ENCODE peak calls at places on chromosomes 16 and 17, in seven cellular contexts. One of them, this sample, is unnamed. For H3K4me1 and H3K9me3, the result is how much of the 10 kb centered on the place peaks cover.

GRCh38 chr17:49494937-49495841 is at the start of gene NGFR:
- DNase-seq in osteoblast: peak
- DNase-seq in hepatocyte: peak
- DNase-seq in right atrium auricular region: no peak
- DNase-seq in upper lobe of right lung: no peak
- DNase-seq in heart right ventricle: no peak
- DNase-seq in GM23248: peak
- DNase-seq in this sample: peak

GRCh38 chr16:80938035-80938927 is 68.4 kb downstream of the CMC2 start:
- DNase-seq in right atrium auricular region: peak
- DNase-seq in GM23248: peak
- DNase-seq in osteoblast: peak
- DNase-seq in hepatocyte: peak
- DNase-seq in heart right ventricle: peak
- DNase-seq in upper lobe of right lung: no peak
- DNase-seq in this sample: peak

GRCh38 chr16:57276596-57276995 is 7.9 kb downstream of the PLLP start:
- DNase-seq in right atrium auricular region: no peak
- DNase-seq in hepatocyte: no peak
- DNase-seq in osteoblast: no peak
- DNase-seq in heart right ventricle: no peak
- DNase-seq in upper lobe of right lung: no peak
- DNase-seq in GM23248: peak
- DNase-seq in this sample: peak

GRCh38 chr16:46632778-46633733 is 11.9 kb upstream of the SHCBP1 start:
- DNase-seq in heart right ventricle: no peak
- DNase-seq in right atrium auricular region: no peak
- DNase-seq in osteoblast: no peak
- DNase-seq in GM23248: no peak
- DNase-seq in hepatocyte: peak
- DNase-seq in upper lobe of right lung: no peak
- DNase-seq in this sample: no peak

GRCh38 chr16:30394603-30395154 is 541 bp upstream of the ZNF48 start:
- DNase-seq in hepatocyte: peak
- DNase-seq in upper lobe of right lung: no peak
- DNase-seq in osteoblast: peak
- DNase-seq in heart right ventricle: no peak
- DNase-seq in GM23248: peak
- DNase-seq in right atrium auricular region: peak
- DNase-seq in this sample: peak

GRCh38 chr16:58082381-58082780 is 46.8 kb downstream of the CFAP20 start:
- DNase-seq in heart right ventricle: no peak
- DNase-seq in upper lobe of right lung: no peak
- DNase-seq in GM23248: no peak
- DNase-seq in hepatocyte: no peak
- DNase-seq in osteoblast: no peak
- DNase-seq in right atrium auricular region: no peak
- DNase-seq in this sample: no peak

GRCh38 chr16:23953476-23953875 is 117.7 kb downstream of the PRKCB start:
- DNase-seq in upper lobe of right lung: no peak
- DNase-seq in right atrium auricular region: no peak
- DNase-seq in osteoblast: no peak
- DNase-seq in GM23248: no peak
- DNase-seq in hepatocyte: no peak
- DNase-seq in heart right ventricle: no peak
- DNase-seq in this sample: no peak

GRCh38 chr17:29149431-29150064 is 30.6 kb downstream of the MYO18A start:
- DNase-seq in GM23248: peak
- DNase-seq in hepatocyte: no peak
- DNase-seq in heart right ventricle: no peak
- DNase-seq in right atrium auricular region: no peak
- DNase-seq in osteoblast: peak
- DNase-seq in upper lobe of right lung: no peak
- DNase-seq in this sample: peak

GRCh38 chr16:89145406-89146161 is 26.0 kb upstream of the CDH15 start:
- DNase-seq in upper lobe of right lung: peak
- DNase-seq in GM23248: no peak
- DNase-seq in right atrium auricular region: no peak
- DNase-seq in osteoblast: peak
- DNase-seq in heart right ventricle: no peak
- DNase-seq in hepatocyte: no peak
- DNase-seq in this sample: peak

GRCh38 chr16:85750827-85751641 is at the start of gene C16orf74:
- DNase-seq in right atrium auricular region: no peak
- DNase-seq in upper lobe of right lung: peak
- DNase-seq in hepatocyte: peak
- DNase-seq in osteoblast: peak
- DNase-seq in heart right ventricle: no peak
- DNase-seq in GM23248: peak
- DNase-seq in this sample: peak

GRCh38 chr16:3458852-3459361 is 15.4 kb downstream of the NAA60 start:
- DNase-seq in hepatocyte: peak
- DNase-seq in osteoblast: peak
- DNase-seq in GM23248: peak
- DNase-seq in heart right ventricle: no peak
- DNase-seq in upper lobe of right lung: no peak
- DNase-seq in right atrium auricular region: no peak
- DNase-seq in this sample: no peak

GRCh38 chr17:42276609-42277341 is 584 bp upstream of the STAT5B start:
- DNase-seq in upper lobe of right lung: peak
- DNase-seq in GM23248: peak
- DNase-seq in right atrium auricular region: peak
- DNase-seq in osteoblast: peak
- DNase-seq in hepatocyte: peak
- DNase-seq in heart right ventricle: peak
- DNase-seq in this sample: peak

GRCh38 chr17:1865252-1866037 is 35.6 kb downstream of the RPA1 start:
- DNase-seq in right atrium auricular region: no peak
- DNase-seq in osteoblast: peak
- DNase-seq in hepatocyte: peak
- DNase-seq in GM23248: peak
- DNase-seq in upper lobe of right lung: no peak
- DNase-seq in heart right ventricle: peak
- DNase-seq in this sample: no peak

GRCh38 chr17:36652716-36653115 is 51.3 kb downstream of the MRM1 start:
- DNase-seq in upper lobe of right lung: no peak
- DNase-seq in hepatocyte: peak
- DNase-seq in GM23248: no peak
- DNase-seq in right atrium auricular region: no peak
- DNase-seq in heart right ventricle: no peak
- DNase-seq in osteoblast: no peak
- DNase-seq in this sample: no peak

GRCh38 chr17:57566724-57567123 is 178.4 kb downstream of the CCDC182 start:
- DNase-seq in upper lobe of right lung: no peak
- DNase-seq in GM23248: no peak
- DNase-seq in heart right ventricle: no peak
- DNase-seq in osteoblast: peak
- DNase-seq in hepatocyte: no peak
- DNase-seq in right atrium auricular region: no peak
- DNase-seq in this sample: no peak

GRCh38 chr17:46972346-46972745 is 6.7 kb downstream of the RPRML start:
- DNase-seq in right atrium auricular region: no peak
- DNase-seq in hepatocyte: no peak
- DNase-seq in upper lobe of right lung: no peak
- DNase-seq in osteoblast: no peak
- DNase-seq in heart right ventricle: no peak
- DNase-seq in GM23248: no peak
- DNase-seq in this sample: no peak

GRCh38 chr17:40283662-40284061 is 4.0 kb upstream of the CDC6 start:
- DNase-seq in heart right ventricle: no peak
- DNase-seq in upper lobe of right lung: no peak
- DNase-seq in osteoblast: peak
- DNase-seq in GM23248: peak
- DNase-seq in right atrium auricular region: no peak
- DNase-seq in hepatocyte: peak
- DNase-seq in this sample: no peak

GRCh38 chr17:7341842-7342241 is 5.5 kb downstream of the ACAP1 start:
- DNase-seq in hepatocyte: no peak
- DNase-seq in heart right ventricle: no peak
- DNase-seq in GM23248: no peak
- DNase-seq in upper lobe of right lung: no peak
- DNase-seq in osteoblast: no peak
- DNase-seq in right atrium auricular region: no peak
- DNase-seq in this sample: no peak

DNA sequence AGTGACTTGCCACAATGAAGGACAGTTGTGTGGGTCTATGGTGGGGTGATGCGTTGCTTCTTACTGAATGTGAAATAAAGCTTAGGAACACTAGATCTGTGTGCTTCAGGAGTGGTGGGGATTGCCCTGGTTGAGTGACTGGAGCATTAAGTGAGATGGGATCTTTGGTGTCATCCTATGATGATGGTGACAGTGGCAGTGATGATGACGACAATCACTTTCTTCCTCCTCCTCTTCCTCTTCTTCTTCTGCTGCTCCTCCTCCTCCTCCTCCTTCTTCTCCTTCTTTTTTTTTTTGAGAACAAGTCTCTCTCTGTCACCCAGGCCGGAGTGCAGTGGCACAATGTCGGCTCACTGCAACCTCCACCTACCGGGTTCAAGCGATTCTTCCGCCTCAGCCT is 396.8 kb downstream of the SEC14L1 start:
- DNase-seq in GM23248: no peak
- DNase-seq in upper lobe of right lung: no peak
- DNase-seq in osteoblast: no peak
- DNase-seq in right atrium auricular region: no peak
- DNase-seq in heart right ventricle: no peak
- DNase-seq in hepatocyte: no peak
- DNase-seq in this sample: no peak
- H3K4me1 ChIP-seq in GM23248: under half
- H3K4me1 ChIP-seq in upper lobe of right lung: under half
- H3K4me1 ChIP-seq in osteoblast: under half
- H3K4me1 ChIP-seq in right atrium auricular region: under half
- H3K4me1 ChIP-seq in heart right ventricle: under half
- H3K4me1 ChIP-seq in hepatocyte: under half
- H3K4me1 ChIP-seq in this sample: under half

GRCh38 chr17:32341141-32341856 is 674 bp downstream of the C17orf75 start:
- DNase-seq in hepatocyte: peak
- DNase-seq in osteoblast: no peak
- DNase-seq in right atrium auricular region: peak
- DNase-seq in upper lobe of right lung: no peak
- DNase-seq in GM23248: peak
- DNase-seq in heart right ventricle: no peak
- DNase-seq in this sample: no peak
- H3K4me3 ChIP-seq in hepatocyte: peak
- H3K4me3 ChIP-seq in osteoblast: peak
- H3K4me3 ChIP-seq in right atrium auricular region: peak
- H3K4me3 ChIP-seq in upper lobe of right lung: peak
- H3K4me3 ChIP-seq in GM23248: peak
- H3K4me3 ChIP-seq in heart right ventricle: peak
- H3K4me3 ChIP-seq in this sample: peak

DNA sequence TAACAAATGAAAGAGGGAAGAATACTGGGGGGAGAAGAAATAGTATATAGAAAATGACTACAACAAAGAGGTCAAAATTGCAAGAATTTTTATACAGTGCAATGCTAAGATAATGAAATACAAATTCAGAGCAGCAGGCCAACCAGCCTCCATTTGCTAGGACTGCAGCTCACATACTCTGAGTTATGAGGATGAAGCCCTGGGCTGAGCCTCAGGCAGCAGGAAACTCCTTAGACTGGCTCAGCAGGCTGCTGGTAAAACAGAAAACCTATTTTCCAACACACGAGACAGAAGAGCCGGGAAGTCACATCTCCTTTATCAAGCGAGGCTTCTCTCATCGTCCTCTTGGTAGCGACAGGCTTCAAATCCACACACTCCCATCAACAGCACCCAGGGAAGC is 296.5 kb downstream of the SLC39A11 start:
- DNase-seq in osteoblast: no peak
- DNase-seq in GM23248: no peak
- DNase-seq in upper lobe of right lung: no peak
- DNase-seq in heart right ventricle: no peak
- DNase-seq in right atrium auricular region: no peak
- DNase-seq in hepatocyte: no peak
- DNase-seq in this sample: no peak
- H3K9me3 ChIP-seq in osteoblast: under half
- H3K9me3 ChIP-seq in GM23248: under half
- H3K9me3 ChIP-seq in upper lobe of right lung: under half
- H3K9me3 ChIP-seq in heart right ventricle: under half
- H3K9me3 ChIP-seq in right atrium auricular region: under half
- H3K9me3 ChIP-seq in hepatocyte: under half
- H3K9me3 ChIP-seq in this sample: under half

GRCh38 chr17:37796081-37796480 is 51.2 kb upstream of the HNF1B start:
- DNase-seq in heart right ventricle: no peak
- DNase-seq in GM23248: no peak
- DNase-seq in osteoblast: no peak
- DNase-seq in right atrium auricular region: no peak
- DNase-seq in hepatocyte: no peak
- DNase-seq in upper lobe of right lung: no peak
- DNase-seq in this sample: no peak
- H3K4me1 ChIP-seq in heart right ventricle: under half
- H3K4me1 ChIP-seq in GM23248: under half
- H3K4me1 ChIP-seq in osteoblast: under half
- H3K4me1 ChIP-seq in right atrium auricular region: under half
- H3K4me1 ChIP-seq in hepatocyte: under half
- H3K4me1 ChIP-seq in upper lobe of right lung: under half
- H3K4me1 ChIP-seq in this sample: under half

DNA sequence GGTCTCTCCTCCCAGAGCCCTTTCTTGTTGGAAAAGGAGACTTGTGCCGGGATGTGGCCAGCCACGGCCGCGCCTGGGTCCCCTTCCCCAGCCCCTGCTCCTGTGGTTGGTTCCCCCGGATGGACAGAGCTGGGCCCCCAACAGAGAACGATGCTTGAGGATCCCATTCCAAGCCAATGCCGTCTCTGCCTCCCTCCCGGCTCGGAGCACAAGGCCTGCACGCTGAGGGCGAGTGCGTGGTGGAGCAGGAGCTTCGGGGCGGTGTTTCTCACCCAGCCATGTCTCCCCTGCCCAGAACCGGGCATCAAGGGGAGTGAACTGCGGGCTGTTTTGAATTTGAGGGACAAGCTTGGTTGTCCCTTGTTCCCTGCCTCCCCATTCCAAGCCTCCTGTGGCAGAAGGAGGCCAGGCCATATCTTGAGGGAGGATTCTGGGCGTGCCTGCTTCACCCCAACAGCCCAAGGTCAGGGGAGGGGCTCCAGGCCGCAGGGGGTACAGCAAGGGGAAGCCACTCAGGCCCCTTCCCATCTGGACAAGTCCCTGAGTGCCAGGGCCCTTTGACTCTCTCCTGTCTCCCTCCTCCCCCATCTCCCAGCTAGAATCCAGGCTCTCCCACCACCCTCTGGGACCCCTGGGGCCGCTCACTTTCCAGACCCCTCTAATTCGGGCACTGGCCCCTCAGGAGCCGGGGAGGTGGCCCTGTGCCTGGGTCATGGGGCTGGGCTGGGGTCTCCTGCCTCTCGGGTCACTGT is 43.6 kb downstream of the SOCS3 start:
- DNase-seq in hepatocyte: no peak
- DNase-seq in heart right ventricle: no peak
- DNase-seq in upper lobe of right lung: no peak
- DNase-seq in osteoblast: peak
- DNase-seq in GM23248: no peak
- DNase-seq in right atrium auricular region: no peak
- DNase-seq in this sample: no peak
- H3K4me3 ChIP-seq in hepatocyte: no peak
- H3K4me3 ChIP-seq in heart right ventricle: no peak
- H3K4me3 ChIP-seq in upper lobe of right lung: peak
- H3K4me3 ChIP-seq in osteoblast: peak
- H3K4me3 ChIP-seq in GM23248: peak
- H3K4me3 ChIP-seq in right atrium auricular region: no peak
- H3K4me3 ChIP-seq in this sample: no peak

GRCh38 chr16:27389272-27389961 is 12.6 kb upstream of the IL21R start:
- DNase-seq in heart right ventricle: no peak
- DNase-seq in osteoblast: no peak
- DNase-seq in right atrium auricular region: peak
- DNase-seq in hepatocyte: no peak
- DNase-seq in GM23248: no peak
- DNase-seq in upper lobe of right lung: no peak
- DNase-seq in this sample: no peak
- H3K9me3 ChIP-seq in heart right ventricle: under half
- H3K9me3 ChIP-seq in osteoblast: under half
- H3K9me3 ChIP-seq in right atrium auricular region: under half
- H3K9me3 ChIP-seq in hepatocyte: under half
- H3K9me3 ChIP-seq in GM23248: under half
- H3K9me3 ChIP-seq in upper lobe of right lung: under half
- H3K9me3 ChIP-seq in this sample: under half